ENCODE peak calls at places on chromosomes 6 and 20, in nine cellular contexts. U, J, W, A, N, R, S, D and C are unnamed samples.

GRCh38 chr6:135438907-135439535 is 58.5 kb downstream of the AHI1 start:
- DNase-seq in A (no peak), W (no peak), S (peak; percentile 17), D (peak; percentile 47), N (peak; percentile 27), J (peak; percentile 12), R (no peak), U (no peak), C (peak; percentile 35)

GRCh38 chr6:4355241-4355640 is 219.9 kb upstream of the ECI2 start:
- DNase-seq in D (no peak), U (no peak), J (peak; percentile 94), S (no peak), A (peak; percentile 75), W (no peak), R (no peak), N (peak; percentile 46), C (no peak)

GRCh38 chr6:145736854-145737181 is 1.5 kb upstream of the EPM2A start:
- DNase-seq in U (no peak), N (peak; percentile 14), J (peak; percentile 66), A (no peak), R (peak; percentile 14), D (no peak), S (no peak), W (no peak), C (no peak)

GRCh38 chr6:57174511-57174907 is 2.4 kb downstream of the BAG2 start:
- DNase-seq in W (no peak), J (no peak), S (no peak), N (no peak), D (no peak), U (no peak), A (no peak), R (no peak), C (no peak)

GRCh38 chr20:6993016-6993415 is 225.5 kb downstream of the BMP2 start:
- DNase-seq in N (no peak), U (no peak), J (peak; percentile 86), A (no peak), S (no peak), D (no peak), R (no peak), W (no peak), C (no peak)

GRCh38 chr6:111276335-111276734 is 189.0 kb downstream of the SLC16A10 start:
- DNase-seq in W (no peak), U (no peak), J (no peak), S (no peak), A (no peak), R (no peak), D (no peak), N (no peak), C (no peak)

GRCh38 chr6:6191476-6191875 is 129.0 kb downstream of the F13A1 start:
- DNase-seq in J (no peak), S (no peak), D (peak; percentile 11), W (no peak), A (no peak), U (peak; percentile 26), N (peak; percentile 43), R (no peak), C (no peak)

GRCh38 chr6:44051516-44051915 is 75.7 kb downstream of the MRPL14 start:
- DNase-seq in J (peak; percentile 88), A (no peak), S (no peak), D (no peak), W (no peak), U (no peak), R (no peak), N (no peak), C (no peak)

GRCh38 chr6:32825966-32826365 is 9.2 kb upstream of the HLA-DOB start:
- DNase-seq in N (peak; percentile 22), R (no peak), U (no peak), W (peak; percentile 44), J (peak; percentile 19), D (no peak), S (no peak), A (peak; percentile 57), C (no peak)

GRCh38 chr6:26660096-26660425 is 515 bp upstream of the ZNF322 start:
- DNase-seq in S (peak; percentile 55), N (no peak), J (peak; percentile 48), D (peak; percentile 46), U (no peak), A (no peak), W (no peak), R (no peak), C (peak; percentile 50)

GRCh38 chr6:89688328-89688727 is 49.8 kb upstream of the LYRM2 start:
- DNase-seq in D (no peak), W (no peak), N (no peak), J (no peak), A (no peak), S (no peak), U (no peak), R (no peak), C (no peak)

GRCh38 chr6:144156334-144156733 is 6.0 kb downstream of the STX11 start:
- DNase-seq in D (peak; percentile 33), R (no peak), A (peak; percentile 25), N (no peak), S (peak; percentile 36), J (no peak), W (peak; percentile 20), U (no peak), C (no peak)

GRCh38 chr20:32749914-32750637 is 6.8 kb upstream of the COMMD7 start:
- DNase-seq in D (no peak), A (no peak), N (peak; percentile 63), J (no peak), W (no peak), R (no peak), S (no peak), U (peak; percentile 39), C (no peak)

GRCh38 chr6:1820714-1821113 is 211.0 kb downstream of the FOXC1 start:
- DNase-seq in J (no peak), U (no peak), D (no peak), S (no peak), N (no peak), R (no peak), A (no peak), W (no peak), C (no peak)

GRCh38 chr6:97456070-97456469 is 173.1 kb upstream of the MMS22L start:
- DNase-seq in W (no peak), S (no peak), U (no peak), J (no peak), N (peak; percentile 45), D (no peak), R (no peak), A (no peak), C (no peak)

GRCh38 chr20:45415822-45416637 is at the start of gene PIGT:
- DNase-seq in D (peak; percentile 91), R (peak; percentile 91), J (peak; percentile 81), N (peak; percentile 93), W (peak; percentile 32), S (peak; percentile 91), A (peak; percentile 20), U (peak; percentile 77), C (peak; percentile 90)
- TF ChIP-seq CTCF in D (no peak), R (no peak), J (no peak), N (no peak), W (no peak), S (no peak), A (no peak), U (no peak), C (no peak)

DNA sequence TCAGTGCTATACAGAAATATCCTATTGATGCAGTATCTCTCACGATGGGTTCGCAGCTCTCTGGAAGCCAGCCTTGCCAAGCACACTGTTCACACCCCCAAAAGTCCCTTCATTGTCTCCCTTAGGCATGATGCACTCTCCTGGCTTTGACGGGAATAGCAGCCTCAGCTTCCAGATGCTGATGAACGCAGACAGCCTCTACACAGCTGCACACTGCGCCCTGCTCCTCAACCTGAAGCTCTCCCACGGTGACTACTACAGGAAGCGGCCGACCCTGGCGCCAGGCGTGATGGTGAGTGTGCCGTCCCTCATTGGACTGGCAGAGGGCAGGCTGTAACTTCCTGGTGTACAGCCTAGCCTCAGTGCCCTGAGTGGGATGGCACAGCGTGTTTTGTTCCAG is 60.0 kb upstream of the PBOV1 start:
- DNase-seq in W (no peak), U (peak; percentile 9), S (no peak), R (peak; percentile 17), N (peak; percentile 39), J (peak; percentile 23), A (no peak), D (peak; percentile 9), C (no peak)
- TF ChIP-seq CTCF in W (peak; percentile 25), U (no peak), S (no peak), R (no peak), N (peak; percentile 50), J (peak; percentile 22), A (peak; percentile 58), D (peak; percentile 20), C (no peak)

DNA sequence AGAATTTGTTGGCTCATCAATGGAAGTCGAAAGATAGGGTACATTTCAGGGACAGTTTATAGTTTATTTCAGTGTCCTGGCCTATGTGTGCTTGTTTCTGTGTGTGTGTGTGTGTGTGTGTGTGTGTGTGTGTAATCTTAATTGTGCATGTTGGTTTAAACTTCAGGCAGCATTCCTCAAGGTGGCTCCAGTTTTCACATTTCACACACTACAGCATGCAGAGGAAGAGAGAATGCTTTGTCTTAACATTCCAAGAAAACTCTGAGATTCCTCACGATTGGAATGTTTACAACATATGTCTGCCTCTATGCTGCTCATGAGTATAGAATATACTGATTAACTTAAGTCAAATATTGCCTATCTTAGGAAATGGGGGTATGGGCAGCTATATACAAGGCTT is 332.6 kb upstream of the EPHA7 start:
- DNase-seq in N (no peak), R (no peak), U (no peak), A (no peak), W (no peak), J (peak; percentile 8), D (no peak), S (no peak), C (no peak)
- TF ChIP-seq CTCF in N (no peak), R (no peak), U (no peak), A (no peak), W (no peak), J (no peak), D (no peak), S (no peak), C (no peak)

GRCh38 chr6:11556308-11556707 is 18.8 kb downstream of the TMEM170B start:
- DNase-seq in U (no peak), S (no peak), D (no peak), W (no peak), N (no peak), A (no peak), R (no peak), J (no peak), C (no peak)
- TF ChIP-seq CTCF in U (no peak), S (no peak), D (no peak), W (no peak), N (no peak), A (no peak), R (no peak), J (no peak), C (no peak)